ENCODE peak calls at places on chromosomes 16 and 17, in eight cellular contexts. One of them, this sample, is unnamed.
A peak's percentile ranks its signal among the peaks of the same experiment; 100 is the strongest.

GRCh38 chr16:83995756-83996155 is 27.7 kb downstream of the NECAB2 start:
- DNase-seq in Peyer's patch: no peak
- DNase-seq in upper lobe of right lung: no peak
- DNase-seq in heart left ventricle: peak; percentile 49
- DNase-seq in PC-9: no peak
- DNase-seq in body of pancreas: peak; percentile 58
- DNase-seq in sigmoid colon: no peak
- DNase-seq in IMR-90: peak; percentile 10
- DNase-seq in this sample: no peak

GRCh38 chr17:28384281-28385036 is 13.0 kb downstream of the SARM1 start:
- DNase-seq in body of pancreas: peak; percentile 93
- DNase-seq in sigmoid colon: no peak
- DNase-seq in upper lobe of right lung: peak; percentile 92
- DNase-seq in PC-9: peak; percentile 62
- DNase-seq in IMR-90: no peak
- DNase-seq in heart left ventricle: peak; percentile 63
- DNase-seq in Peyer's patch: peak; percentile 55
- DNase-seq in this sample: peak; percentile 60

GRCh38 chr17:51371732-51372151 is 111.4 kb downstream of the UTP18 start:
- DNase-seq in PC-9: peak; percentile 6
- DNase-seq in Peyer's patch: no peak
- DNase-seq in body of pancreas: peak; percentile 39
- DNase-seq in heart left ventricle: no peak
- DNase-seq in sigmoid colon: no peak
- DNase-seq in IMR-90: peak; percentile 50
- DNase-seq in upper lobe of right lung: no peak
- DNase-seq in this sample: peak; percentile 31

GRCh38 chr17:44599298-44600175 is 42.3 kb downstream of the FZD2 start:
- DNase-seq in sigmoid colon: no peak
- DNase-seq in body of pancreas: peak; percentile 20
- DNase-seq in PC-9: peak; percentile 58
- DNase-seq in upper lobe of right lung: no peak
- DNase-seq in IMR-90: peak; percentile 99
- DNase-seq in Peyer's patch: no peak
- DNase-seq in heart left ventricle: no peak
- DNase-seq in this sample: no peak

GRCh38 chr16:2074071-2074470 is 26.3 kb downstream of the TSC2 start:
- DNase-seq in heart left ventricle: no peak
- DNase-seq in PC-9: no peak
- DNase-seq in body of pancreas: no peak
- DNase-seq in Peyer's patch: no peak
- DNase-seq in sigmoid colon: no peak
- DNase-seq in upper lobe of right lung: no peak
- DNase-seq in IMR-90: no peak
- DNase-seq in this sample: no peak

GRCh38 chr17:48484850-48485249 is 46.0 kb downstream of the HOXB1 start:
- DNase-seq in sigmoid colon: no peak
- DNase-seq in body of pancreas: no peak
- DNase-seq in PC-9: no peak
- DNase-seq in Peyer's patch: no peak
- DNase-seq in upper lobe of right lung: no peak
- DNase-seq in IMR-90: peak; percentile 77
- DNase-seq in heart left ventricle: no peak
- DNase-seq in this sample: no peak

GRCh38 chr17:50425001-50425681 is 877 bp upstream of the ACSF2 start:
- DNase-seq in IMR-90: no peak
- DNase-seq in PC-9: no peak
- DNase-seq in sigmoid colon: no peak
- DNase-seq in upper lobe of right lung: no peak
- DNase-seq in heart left ventricle: no peak
- DNase-seq in body of pancreas: no peak
- DNase-seq in Peyer's patch: no peak
- DNase-seq in this sample: no peak

GRCh38 chr17:56577810-56578209 is 15.7 kb upstream of the NOG start:
- DNase-seq in Peyer's patch: no peak
- DNase-seq in IMR-90: no peak
- DNase-seq in PC-9: no peak
- DNase-seq in body of pancreas: no peak
- DNase-seq in upper lobe of right lung: no peak
- DNase-seq in heart left ventricle: no peak
- DNase-seq in sigmoid colon: no peak
- DNase-seq in this sample: no peak

GRCh38 chr17:2089021-2089422 is 34.1 kb downstream of the HIC1 start:
- DNase-seq in IMR-90: peak; percentile 73
- DNase-seq in PC-9: no peak
- DNase-seq in heart left ventricle: no peak
- DNase-seq in sigmoid colon: no peak
- DNase-seq in upper lobe of right lung: no peak
- DNase-seq in Peyer's patch: no peak
- DNase-seq in body of pancreas: no peak
- DNase-seq in this sample: no peak

GRCh38 chr16:50196736-50197135 is 43.6 kb downstream of the TENT4B start:
- DNase-seq in heart left ventricle: no peak
- DNase-seq in Peyer's patch: no peak
- DNase-seq in upper lobe of right lung: no peak
- DNase-seq in PC-9: no peak
- DNase-seq in IMR-90: peak; percentile 41
- DNase-seq in body of pancreas: no peak
- DNase-seq in sigmoid colon: no peak
- DNase-seq in this sample: peak; percentile 16

GRCh38 chr16:57245472-57246113 is 534 bp downstream of the ARL2BP start:
- DNase-seq in sigmoid colon: peak; percentile 74
- DNase-seq in Peyer's patch: peak; percentile 38
- DNase-seq in heart left ventricle: peak; percentile 44
- DNase-seq in body of pancreas: peak; percentile 65
- DNase-seq in IMR-90: no peak
- DNase-seq in upper lobe of right lung: peak; percentile 82
- DNase-seq in PC-9: no peak
- DNase-seq in this sample: peak; percentile 15

GRCh38 chr17:66450857-66451158 is 148.4 kb downstream of the PRKCA start:
- DNase-seq in IMR-90: no peak
- DNase-seq in PC-9: no peak
- DNase-seq in heart left ventricle: no peak
- DNase-seq in Peyer's patch: no peak
- DNase-seq in sigmoid colon: no peak
- DNase-seq in upper lobe of right lung: no peak
- DNase-seq in body of pancreas: no peak
- DNase-seq in this sample: no peak

GRCh38 chr17:66450008-66450856 is 147.8 kb downstream of the PRKCA start:
- DNase-seq in Peyer's patch: no peak
- DNase-seq in PC-9: no peak
- DNase-seq in heart left ventricle: no peak
- DNase-seq in sigmoid colon: peak; percentile 34
- DNase-seq in body of pancreas: no peak
- DNase-seq in upper lobe of right lung: no peak
- DNase-seq in IMR-90: no peak
- DNase-seq in this sample: no peak

GRCh38 chr17:66448008-66448644 is 145.7 kb downstream of the PRKCA start:
- DNase-seq in PC-9: no peak
- DNase-seq in Peyer's patch: no peak
- DNase-seq in heart left ventricle: no peak
- DNase-seq in upper lobe of right lung: no peak
- DNase-seq in IMR-90: no peak
- DNase-seq in sigmoid colon: peak; percentile 1
- DNase-seq in body of pancreas: peak; percentile 23
- DNase-seq in this sample: no peak

GRCh38 chr17:66449418-66449977 is 147.1 kb downstream of the PRKCA start:
- DNase-seq in body of pancreas: no peak
- DNase-seq in Peyer's patch: no peak
- DNase-seq in IMR-90: no peak
- DNase-seq in heart left ventricle: no peak
- DNase-seq in PC-9: no peak
- DNase-seq in sigmoid colon: no peak
- DNase-seq in upper lobe of right lung: no peak
- DNase-seq in this sample: no peak

GRCh38 chr17:66451188-66452149 is 149.1 kb downstream of the PRKCA start:
- DNase-seq in PC-9: no peak
- DNase-seq in sigmoid colon: no peak
- DNase-seq in IMR-90: no peak
- DNase-seq in upper lobe of right lung: no peak
- DNase-seq in Peyer's patch: no peak
- DNase-seq in heart left ventricle: no peak
- DNase-seq in body of pancreas: peak; percentile 66
- DNase-seq in this sample: no peak
- TF ChIP-seq CTCF in PC-9: no peak
- TF ChIP-seq CTCF in sigmoid colon: no peak
- TF ChIP-seq CTCF in IMR-90: peak; percentile 8
- TF ChIP-seq CTCF in upper lobe of right lung: peak; percentile 7
- TF ChIP-seq CTCF in Peyer's patch: peak; percentile 37
- TF ChIP-seq CTCF in heart left ventricle: no peak
- TF ChIP-seq CTCF in body of pancreas: peak; percentile 37
- TF ChIP-seq CTCF in this sample: no peak

GRCh38 chr16:89921131-89921698 is 1.9 kb upstream of the TUBB3 start:
- DNase-seq in sigmoid colon: no peak
- DNase-seq in body of pancreas: no peak
- DNase-seq in upper lobe of right lung: no peak
- DNase-seq in IMR-90: no peak
- DNase-seq in Peyer's patch: no peak
- DNase-seq in heart left ventricle: no peak
- DNase-seq in PC-9: no peak
- DNase-seq in this sample: no peak
- H3K4me1 ChIP-seq in sigmoid colon: peaks cover 77% of the 10 kb centered on the region
- H3K4me1 ChIP-seq in body of pancreas: peaks cover 55% of the 10 kb centered on the region
- H3K4me1 ChIP-seq in upper lobe of right lung: peaks cover 54% of the 10 kb centered on the region
- H3K4me1 ChIP-seq in IMR-90: peaks cover 27% of the 10 kb centered on the region
- H3K4me1 ChIP-seq in Peyer's patch: peaks cover 25% of the 10 kb centered on the region
- H3K4me1 ChIP-seq in heart left ventricle: peaks cover 30% of the 10 kb centered on the region
- H3K4me1 ChIP-seq in PC-9: peaks cover 46% of the 10 kb centered on the region
- H3K4me1 ChIP-seq in this sample: peaks cover 57% of the 10 kb centered on the region

GRCh38 chr17:76866774-76867577 is 1.2 kb upstream of the MGAT5B start:
- DNase-seq in body of pancreas: no peak
- DNase-seq in IMR-90: peak; percentile 60
- DNase-seq in Peyer's patch: no peak
- DNase-seq in PC-9: peak; percentile 49
- DNase-seq in sigmoid colon: no peak
- DNase-seq in upper lobe of right lung: no peak
- DNase-seq in heart left ventricle: no peak
- DNase-seq in this sample: no peak
- H3K27me3 ChIP-seq in body of pancreas: no peaks in the 10 kb centered on the region
- H3K27me3 ChIP-seq in IMR-90: peaks cover 20% of the 10 kb centered on the region
- H3K27me3 ChIP-seq in Peyer's patch: no peaks in the 10 kb centered on the region
- H3K27me3 ChIP-seq in PC-9: no peaks in the 10 kb centered on the region
- H3K27me3 ChIP-seq in sigmoid colon: peaks cover 25% of the 10 kb centered on the region
- H3K27me3 ChIP-seq in upper lobe of right lung: peaks cover 33% of the 10 kb centered on the region
- H3K27me3 ChIP-seq in heart left ventricle: peaks cover 23% of the 10 kb centered on the region
- H3K27me3 ChIP-seq in this sample: peaks cover 12% of the 10 kb centered on the region

DNA sequence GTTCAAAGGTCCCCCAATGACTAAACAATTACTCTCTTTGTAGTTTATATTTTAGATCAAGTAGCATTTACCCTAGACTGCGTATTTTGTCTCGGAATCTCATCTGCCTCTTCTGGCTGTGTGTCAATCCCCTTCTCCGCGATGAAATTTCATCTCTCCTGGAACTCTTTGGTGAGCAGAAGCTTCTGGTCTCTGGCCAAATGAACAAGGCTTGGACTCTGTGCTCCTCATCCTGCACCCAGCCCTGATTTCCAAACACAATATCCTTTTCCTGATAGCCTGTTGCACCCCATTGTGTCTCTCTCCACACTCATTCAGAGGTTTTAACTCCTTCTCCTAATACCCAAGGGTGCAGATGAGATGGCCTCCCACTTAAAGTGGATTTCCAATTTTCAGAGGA is 609.4 kb upstream of the CDH5 start:
- DNase-seq in Peyer's patch: no peak
- DNase-seq in heart left ventricle: no peak
- DNase-seq in PC-9: no peak
- DNase-seq in IMR-90: peak; percentile 11
- DNase-seq in body of pancreas: no peak
- DNase-seq in upper lobe of right lung: no peak
- DNase-seq in sigmoid colon: no peak
- DNase-seq in this sample: no peak
- TF ChIP-seq CTCF in Peyer's patch: no peak
- TF ChIP-seq CTCF in heart left ventricle: no peak
- TF ChIP-seq CTCF in PC-9: no peak
- TF ChIP-seq CTCF in IMR-90: no peak
- TF ChIP-seq CTCF in body of pancreas: no peak
- TF ChIP-seq CTCF in upper lobe of right lung: no peak
- TF ChIP-seq CTCF in sigmoid colon: no peak
- TF ChIP-seq CTCF in this sample: no peak

GRCh38 chr16:53768593-53768992 is 64.6 kb downstream of the FTO start:
- DNase-seq in upper lobe of right lung: no peak
- DNase-seq in IMR-90: peak; percentile 87
- DNase-seq in sigmoid colon: no peak
- DNase-seq in PC-9: peak; percentile 50
- DNase-seq in body of pancreas: no peak
- DNase-seq in heart left ventricle: no peak
- DNase-seq in Peyer's patch: no peak
- DNase-seq in this sample: no peak

GRCh38 chr16:53769787-53770186 is 65.8 kb downstream of the FTO start:
- DNase-seq in PC-9: no peak
- DNase-seq in sigmoid colon: no peak
- DNase-seq in upper lobe of right lung: no peak
- DNase-seq in Peyer's patch: no peak
- DNase-seq in heart left ventricle: no peak
- DNase-seq in IMR-90: no peak
- DNase-seq in body of pancreas: no peak
- DNase-seq in this sample: no peak

GRCh38 chr16:53766304-53767016 is 62.5 kb downstream of the FTO start:
- DNase-seq in heart left ventricle: peak; percentile 33
- DNase-seq in PC-9: no peak
- DNase-seq in upper lobe of right lung: no peak
- DNase-seq in Peyer's patch: no peak
- DNase-seq in body of pancreas: no peak
- DNase-seq in IMR-90: peak; percentile 34
- DNase-seq in sigmoid colon: no peak
- DNase-seq in this sample: no peak

GRCh38 chr16:53769185-53769584 is 65.2 kb downstream of the FTO start:
- DNase-seq in IMR-90: no peak
- DNase-seq in body of pancreas: no peak
- DNase-seq in PC-9: no peak
- DNase-seq in upper lobe of right lung: no peak
- DNase-seq in heart left ventricle: no peak
- DNase-seq in sigmoid colon: no peak
- DNase-seq in Peyer's patch: no peak
- DNase-seq in this sample: no peak

DNA sequence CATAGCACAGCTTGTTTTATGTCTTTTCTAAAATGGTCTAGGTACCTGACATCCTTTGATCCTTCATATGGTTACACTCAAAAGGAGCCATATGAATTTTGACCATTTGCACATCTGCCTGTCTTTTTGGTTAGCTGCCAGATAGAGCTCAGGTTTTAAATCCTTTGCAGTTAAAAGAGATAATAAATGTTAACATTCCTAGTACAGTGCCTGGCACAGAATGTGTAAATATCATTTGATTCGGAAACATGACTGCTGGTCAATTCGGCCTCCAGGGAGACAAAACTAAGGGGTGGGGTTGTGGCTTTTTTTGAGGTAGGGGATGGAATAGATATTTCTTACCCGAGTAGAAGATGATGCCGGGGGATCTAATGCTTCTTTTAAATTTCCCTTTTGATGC is 64.2 kb downstream of the FTO start:
- DNase-seq in Peyer's patch: no peak
- DNase-seq in PC-9: no peak
- DNase-seq in sigmoid colon: no peak
- DNase-seq in heart left ventricle: no peak
- DNase-seq in upper lobe of right lung: no peak
- DNase-seq in body of pancreas: no peak
- DNase-seq in IMR-90: peak; percentile 41
- DNase-seq in this sample: no peak
- H3K4me1 ChIP-seq in Peyer's patch: no peaks in the 10 kb centered on the region
- H3K4me1 ChIP-seq in PC-9: peaks cover 49% of the 10 kb centered on the region
- H3K4me1 ChIP-seq in sigmoid colon: peaks cover 30% of the 10 kb centered on the region
- H3K4me1 ChIP-seq in heart left ventricle: no peaks in the 10 kb centered on the region
- H3K4me1 ChIP-seq in upper lobe of right lung: peaks cover 43% of the 10 kb centered on the region
- H3K4me1 ChIP-seq in body of pancreas: peaks cover 2% of the 10 kb centered on the region
- H3K4me1 ChIP-seq in IMR-90: peaks cover 8% of the 10 kb centered on the region
- H3K4me1 ChIP-seq in this sample: peaks cover 11% of the 10 kb centered on the region